ENCODE peak calls at places on chromosomes 6 and 20, in six cellular contexts. One of them, this sample, is unnamed.

GRCh38 chr6:158332237-158332636 is 20.0 kb downstream of the TULP4 start:
- DNase-seq in activated T-helper 1 cell treated with anti-CD3 and anti-CD28 coated beads, Interleukin-2, amount 50 U/mL, for 16 hours: no peak
- DNase-seq in astrocyte: no peak
- DNase-seq in effector memory CD4-positive, alpha-beta T cell: no peak
- DNase-seq in foreskin fibroblast: no peak
- DNase-seq in right atrium auricular region: no peak
- DNase-seq in this sample: no peak

GRCh38 chr6:157184202-157185015 is 138.9 kb downstream of the TMEM242 start:
- DNase-seq in effector memory CD4-positive, alpha-beta T cell: peak
- DNase-seq in foreskin fibroblast: peak
- DNase-seq in right atrium auricular region: peak
- DNase-seq in astrocyte: peak
- DNase-seq in activated T-helper 1 cell treated with anti-CD3 and anti-CD28 coated beads, Interleukin-2, amount 50 U/mL, for 16 hours: peak
- DNase-seq in this sample: peak

GRCh38 chr6:63272397-63272796 is 47.4 kb downstream of the LGSN start:
- DNase-seq in activated T-helper 1 cell treated with anti-CD3 and anti-CD28 coated beads, Interleukin-2, amount 50 U/mL, for 16 hours: no peak
- DNase-seq in foreskin fibroblast: peak
- DNase-seq in right atrium auricular region: no peak
- DNase-seq in astrocyte: no peak
- DNase-seq in effector memory CD4-positive, alpha-beta T cell: no peak
- DNase-seq in this sample: peak

GRCh38 chr6:135222623-135223022 is 41.5 kb downstream of the MYB start:
- DNase-seq in effector memory CD4-positive, alpha-beta T cell: no peak
- DNase-seq in activated T-helper 1 cell treated with anti-CD3 and anti-CD28 coated beads, Interleukin-2, amount 50 U/mL, for 16 hours: no peak
- DNase-seq in astrocyte: no peak
- DNase-seq in right atrium auricular region: no peak
- DNase-seq in foreskin fibroblast: no peak
- DNase-seq in this sample: no peak

GRCh38 chr6:78565997-78566396 is 301.4 kb upstream of the IRAK1BP1 start:
- DNase-seq in foreskin fibroblast: no peak
- DNase-seq in activated T-helper 1 cell treated with anti-CD3 and anti-CD28 coated beads, Interleukin-2, amount 50 U/mL, for 16 hours: no peak
- DNase-seq in effector memory CD4-positive, alpha-beta T cell: no peak
- DNase-seq in right atrium auricular region: no peak
- DNase-seq in astrocyte: no peak
- DNase-seq in this sample: no peak

GRCh38 chr20:25537890-25538289 is 47.4 kb downstream of the NINL start:
- DNase-seq in activated T-helper 1 cell treated with anti-CD3 and anti-CD28 coated beads, Interleukin-2, amount 50 U/mL, for 16 hours: no peak
- DNase-seq in right atrium auricular region: no peak
- DNase-seq in effector memory CD4-positive, alpha-beta T cell: no peak
- DNase-seq in astrocyte: no peak
- DNase-seq in foreskin fibroblast: no peak
- DNase-seq in this sample: no peak

GRCh38 chr6:77341058-77341986 is 122.0 kb downstream of the HTR1B start:
- DNase-seq in activated T-helper 1 cell treated with anti-CD3 and anti-CD28 coated beads, Interleukin-2, amount 50 U/mL, for 16 hours: no peak
- DNase-seq in astrocyte: no peak
- DNase-seq in foreskin fibroblast: no peak
- DNase-seq in effector memory CD4-positive, alpha-beta T cell: no peak
- DNase-seq in right atrium auricular region: no peak
- DNase-seq in this sample: no peak

GRCh38 chr6:99841297-99841696 is 152.7 kb downstream of the MCHR2 start:
- DNase-seq in foreskin fibroblast: no peak
- DNase-seq in activated T-helper 1 cell treated with anti-CD3 and anti-CD28 coated beads, Interleukin-2, amount 50 U/mL, for 16 hours: no peak
- DNase-seq in astrocyte: no peak
- DNase-seq in effector memory CD4-positive, alpha-beta T cell: no peak
- DNase-seq in right atrium auricular region: no peak
- DNase-seq in this sample: no peak

GRCh38 chr6:14429396-14429795 is 311.8 kb downstream of the CD83 start:
- DNase-seq in foreskin fibroblast: no peak
- DNase-seq in right atrium auricular region: no peak
- DNase-seq in effector memory CD4-positive, alpha-beta T cell: no peak
- DNase-seq in astrocyte: no peak
- DNase-seq in activated T-helper 1 cell treated with anti-CD3 and anti-CD28 coated beads, Interleukin-2, amount 50 U/mL, for 16 hours: no peak
- DNase-seq in this sample: no peak

GRCh38 chr20:44863661-44864060 is 21.8 kb upstream of the YWHAB start:
- DNase-seq in activated T-helper 1 cell treated with anti-CD3 and anti-CD28 coated beads, Interleukin-2, amount 50 U/mL, for 16 hours: no peak
- DNase-seq in astrocyte: no peak
- DNase-seq in foreskin fibroblast: no peak
- DNase-seq in right atrium auricular region: no peak
- DNase-seq in effector memory CD4-positive, alpha-beta T cell: no peak
- DNase-seq in this sample: no peak

GRCh38 chr6:116229287-116229913 is 24.5 kb downstream of the TSPYL4 start:
- DNase-seq in foreskin fibroblast: peak
- DNase-seq in astrocyte: peak
- DNase-seq in activated T-helper 1 cell treated with anti-CD3 and anti-CD28 coated beads, Interleukin-2, amount 50 U/mL, for 16 hours: no peak
- DNase-seq in right atrium auricular region: peak
- DNase-seq in effector memory CD4-positive, alpha-beta T cell: no peak
- DNase-seq in this sample: peak

GRCh38 chr6:74735304-74735703 is 470.5 kb downstream of the COL12A1 start:
- DNase-seq in foreskin fibroblast: peak
- DNase-seq in right atrium auricular region: peak
- DNase-seq in effector memory CD4-positive, alpha-beta T cell: no peak
- DNase-seq in activated T-helper 1 cell treated with anti-CD3 and anti-CD28 coated beads, Interleukin-2, amount 50 U/mL, for 16 hours: no peak
- DNase-seq in astrocyte: peak
- DNase-seq in this sample: peak

GRCh38 chr20:59151820-59152219 is 11.8 kb upstream of the ZNF831 start:
- DNase-seq in foreskin fibroblast: no peak
- DNase-seq in astrocyte: no peak
- DNase-seq in right atrium auricular region: peak
- DNase-seq in effector memory CD4-positive, alpha-beta T cell: no peak
- DNase-seq in activated T-helper 1 cell treated with anti-CD3 and anti-CD28 coated beads, Interleukin-2, amount 50 U/mL, for 16 hours: no peak
- DNase-seq in this sample: no peak

GRCh38 chr20:47209982-47210381 is 146.5 kb downstream of the ZMYND8 start:
- DNase-seq in activated T-helper 1 cell treated with anti-CD3 and anti-CD28 coated beads, Interleukin-2, amount 50 U/mL, for 16 hours: no peak
- DNase-seq in effector memory CD4-positive, alpha-beta T cell: no peak
- DNase-seq in right atrium auricular region: no peak
- DNase-seq in foreskin fibroblast: no peak
- DNase-seq in astrocyte: no peak
- DNase-seq in this sample: no peak

This sample was measured in osteoblast.